ENCODE peak calls at places on chromosomes 3 and 15, in five cellular contexts. J, E, T, L and M are unnamed samples.
A peak's percentile ranks its signal among the peaks of the same experiment; 100 is the strongest.

GRCh38 chr3:55893045-55893664 is 406.0 kb upstream of the WNT5A start:
- DNase-seq in L (no peak), J (no peak), E (no peak), T (no peak), M (no peak)

GRCh38 chr3:25573386-25574171 is 91.1 kb downstream of the TOP2B start:
- DNase-seq in T (peak; percentile 79), J (no peak), E (no peak), L (no peak), M (no peak)

GRCh38 chr3:42637001-42637400 is 16.5 kb upstream of the ZBTB47 start:
- DNase-seq in E (no peak), T (no peak), J (no peak), L (no peak), M (no peak)

GRCh38 chr15:28093761-28094535 is 5.2 kb downstream of the OCA2 start:
- DNase-seq in J (no peak), E (no peak), T (peak; percentile 13), L (no peak), M (no peak)

GRCh38 chr3:124774305-124774673 is 44.0 kb downstream of the UMPS start:
- DNase-seq in E (no peak), L (no peak), J (no peak), T (no peak), M (no peak)

GRCh38 chr15:82854554-82854953 is 45.1 kb downstream of the WHAMM start:
- DNase-seq in T (no peak), J (no peak), L (no peak), E (no peak), M (no peak)

GRCh38 chr15:91942676-91943417 is 89.3 kb downstream of the SLCO3A1 start:
- DNase-seq in T (no peak), J (no peak), E (peak; percentile 27), L (no peak), M (peak; percentile 28)

GRCh38 chr15:38226867-38227266 is 25.8 kb upstream of the SPRED1 start:
- DNase-seq in J (no peak), E (peak; percentile 59), L (no peak), T (peak; percentile 23), M (peak; percentile 85)

GRCh38 chr3:154955907-154956533 is 124.1 kb upstream of the MME start:
- DNase-seq in E (no peak), T (no peak), L (no peak), J (no peak), M (no peak)

GRCh38 chr3:12460132-12460531 is 24.1 kb upstream of the TSEN2 start:
- DNase-seq in L (no peak), J (no peak), T (no peak), E (no peak), M (no peak)

GRCh38 chr3:120438971-120439370 is 11.8 kb downstream of the FSTL1 start:
- DNase-seq in E (no peak), T (no peak), L (no peak), J (no peak), M (no peak)

GRCh38 chr3:179414804-179415203 is 36.5 kb downstream of the GNB4 start:
- DNase-seq in T (no peak), E (no peak), J (no peak), L (no peak), M (no peak)

GRCh38 chr15:55356985-55357585 is 38.1 kb downstream of the PIGB start:
- DNase-seq in T (no peak), L (no peak), E (no peak), J (no peak), M (no peak)

GRCh38 chr3:134886991-134887390 is 91.9 kb downstream of the EPHB1 start:
- DNase-seq in J (no peak), T (no peak), E (no peak), L (no peak), M (no peak)

GRCh38 chr15:69576035-69576526 is 123.5 kb downstream of the RPLP1 start:
- DNase-seq in E (no peak), L (no peak), T (peak; percentile 84), J (peak; percentile 13), M (peak; percentile 15)

GRCh38 chr3:39196671-39197446 is 4.5 kb upstream of the XIRP1 start:
- DNase-seq in L (no peak), T (no peak), J (no peak), E (no peak), M (no peak)

GRCh38 chr3:188211476-188211875 is 57.5 kb downstream of the LPP start:
- DNase-seq in L (no peak), T (no peak), J (no peak), E (no peak), M (no peak)

GRCh38 chr15:60212536-60212935 is 185.2 kb downstream of the ANXA2 start:
- DNase-seq in L (no peak), E (peak; percentile 7), J (no peak), T (no peak), M (no peak)

GRCh38 chr15:93722165-93722564 is 509.2 kb upstream of the MCTP2 start:
- DNase-seq in J (no peak), T (no peak), L (no peak), E (no peak), M (no peak)

GRCh38 chr3:67000006-67000405 is 1.9 kb downstream of the KBTBD8 start:
- DNase-seq in T (no peak), E (no peak), J (peak; percentile 44), L (no peak), M (no peak)

GRCh38 chr3:187737401-187738088 is 7.7 kb downstream of the BCL6 start:
- DNase-seq in E (no peak), T (peak; percentile 41), L (peak; percentile 40), J (no peak), M (no peak)

GRCh38 chr15:100602822-100603393 is 519 bp downstream of the ASB7 start:
- DNase-seq in J (peak; percentile 31), E (peak; percentile 10), T (peak; percentile 10), L (peak; percentile 34), M (no peak)

GRCh38 chr3:129554356-129555120 is 11.6 kb downstream of the H1-8 start:
- DNase-seq in J (no peak), E (no peak), L (no peak), T (no peak), M (no peak)

GRCh38 chr15:22981336-22981840 is 1.2 kb upstream of the CYFIP1 start:
- DNase-seq in J (no peak), L (no peak), T (no peak), E (no peak), M (no peak)

GRCh38 chr15:42152196-42152920 is 4.1 kb downstream of the PLA2G4F start:
- DNase-seq in L (no peak), J (no peak), E (no peak), T (no peak), M (no peak)

GRCh38 chr3:115814778-115815380 is 191.6 kb downstream of the GAP43 start:
- DNase-seq in T (peak; percentile 68), E (peak; percentile 70), L (peak; percentile 62), J (no peak), M (peak; percentile 59)

GRCh38 chr3:108416111-108416869 is 94.1 kb downstream of the MYH15 start:
- DNase-seq in J (no peak), L (no peak), T (no peak), E (no peak), M (no peak)

GRCh38 chr15:39357478-39358268 is 223.2 kb upstream of the THBS1 start:
- DNase-seq in T (no peak), E (no peak), J (no peak), L (no peak), M (no peak)

GRCh38 chr3:111332488-111333095 is 209.4 kb upstream of the CD96 start:
- DNase-seq in L (no peak), T (no peak), J (no peak), E (no peak), M (no peak)

GRCh38 chr3:139735191-139735590 is 57.4 kb upstream of the NMNAT3 start:
- DNase-seq in T (no peak), E (no peak), J (no peak), L (no peak), M (no peak)

GRCh38 chr3:58628823-58629562 is 37.6 kb downstream of the FAM3D start:
- DNase-seq in L (no peak), T (peak; percentile 33), E (peak; percentile 10), J (no peak), M (no peak)

GRCh38 chr3:18579659-18580058 is 154.5 kb upstream of the SATB1 start:
- DNase-seq in J (no peak), L (no peak), T (no peak), E (no peak), M (no peak)
- TF ChIP-seq JUND in J (no peak), L (no peak), T (no peak), E (no peak), M (no peak)

GRCh38 chr3:85808750-85809149 is 850.0 kb downstream of the CADM2 start:
- DNase-seq in J (no peak), L (no peak), E (no peak), T (no peak), M (no peak)
- TF ChIP-seq REST in J (no peak), L (no peak), E (no peak), T (no peak), M (no peak)

GRCh38 chr3:4829031-4829394 is 150.2 kb upstream of the BHLHE40 start:
- DNase-seq in T (no peak), J (no peak), L (no peak), E (no peak), M (no peak)

GRCh38 chr3:4828279-4829030 is 150.8 kb upstream of the BHLHE40 start:
- DNase-seq in E (no peak), T (no peak), L (peak; percentile 53), J (no peak), M (no peak)

GRCh38 chr3:4825572-4826236 is 153.5 kb upstream of the BHLHE40 start:
- DNase-seq in L (peak; percentile 67), E (peak; percentile 17), T (no peak), J (no peak), M (no peak)

GRCh38 chr3:4826237-4827100 is 152.8 kb upstream of the BHLHE40 start:
- DNase-seq in E (no peak), T (no peak), L (no peak), J (no peak), M (no peak)

DNA sequence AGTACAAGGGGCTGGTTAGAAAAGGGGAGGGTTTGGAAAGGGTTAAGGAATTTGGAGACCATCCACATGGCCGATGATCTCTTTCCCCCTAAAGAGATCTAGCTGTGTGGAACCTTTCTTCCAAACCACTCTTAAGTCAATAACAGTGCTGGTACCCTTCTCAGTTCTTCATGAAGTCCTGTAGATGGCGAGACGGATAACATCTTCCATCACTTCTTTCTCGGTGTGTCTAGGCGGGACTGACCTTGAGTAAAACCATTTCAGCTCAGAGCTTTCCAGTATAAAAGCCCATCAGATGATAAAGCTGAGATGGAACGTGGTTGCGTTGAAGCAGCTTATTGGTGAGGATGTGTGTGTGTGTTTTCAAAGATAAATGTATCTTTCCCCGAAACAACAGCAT is 151.5 kb upstream of the BHLHE40 start:
- DNase-seq in J (no peak), E (no peak), L (no peak), T (no peak), M (no peak)
- TF ChIP-seq ZBTB33 in J (no peak), E (no peak), L (no peak), T (no peak), M (no peak)

GRCh38 chr3:150251187-150251592 is 156.9 kb upstream of the TSC22D2 start:
- DNase-seq in J (no peak), E (no peak), T (no peak), L (no peak), M (no peak)

GRCh38 chr3:150247456-150247855 is 160.6 kb upstream of the TSC22D2 start:
- DNase-seq in L (no peak), J (no peak), E (no peak), T (no peak), M (no peak)

GRCh38 chr3:150248865-150249360 is 159.2 kb upstream of the TSC22D2 start:
- DNase-seq in J (no peak), E (no peak), L (no peak), T (no peak), M (no peak)

GRCh38 chr3:150249776-150250175 is 158.3 kb upstream of the TSC22D2 start:
- DNase-seq in J (no peak), L (no peak), T (no peak), E (no peak), M (no peak)

GRCh38 chr3:150248116-150248864 is 159.8 kb upstream of the TSC22D2 start:
- DNase-seq in T (no peak), J (no peak), L (no peak), E (no peak), M (no peak)
- TF ChIP-seq JUND in T (no peak), J (no peak), L (no peak), E (no peak), M (no peak)